ENCODE peak calls at places on chromosome 12, in four cellular contexts. P, L, T and Q are unnamed samples. For H4K20me1, the result is how much of the 10 kb centered on the place peaks cover.

GRCh38 chr12:81416571-81416970 is 338.7 kb downstream of the ACSS3 start:
- DNase-seq in P (no peak), L (no peak), T (no peak), Q (no peak)

GRCh38 chr12:11105546-11105945 is 13.4 kb upstream of the TAS2R43 start:
- DNase-seq in P (no peak), L (no peak), T (no peak), Q (no peak)

GRCh38 chr12:107778383-107779015 is 4.0 kb downstream of the ASCL4 start:
- DNase-seq in P (no peak), L (no peak), T (no peak), Q (no peak)

GRCh38 chr12:5478081-5478706 is 46.3 kb downstream of the NTF3 start:
- DNase-seq in P (no peak), L (no peak), T (no peak), Q (peak)

GRCh38 chr12:123067654-123068053 is 83.2 kb downstream of the PITPNM2 start:
- DNase-seq in P (no peak), L (no peak), T (no peak), Q (no peak)

GRCh38 chr12:89225808-89226368 is 126.4 kb downstream of the DUSP6 start:
- DNase-seq in P (peak), L (peak), T (no peak), Q (peak)

GRCh38 chr12:1662761-1663439 is 28.0 kb upstream of the ADIPOR2 start:
- DNase-seq in P (no peak), L (peak), T (no peak), Q (peak)

GRCh38 chr12:31362759-31363415 is 36.9 kb upstream of the SINHCAF start:
- DNase-seq in P (peak), L (no peak), T (peak), Q (peak)

GRCh38 chr12:68587448-68587873 is 23.2 kb upstream of the RAP1B start:
- DNase-seq in P (no peak), L (no peak), T (peak), Q (no peak)

GRCh38 chr12:121843236-121843982 is 15.2 kb downstream of the HPD start:
- DNase-seq in P (no peak), L (no peak), T (no peak), Q (no peak)

GRCh38 chr12:121837680-121838079 is 21.0 kb downstream of the HPD start:
- DNase-seq in P (no peak), L (peak), T (no peak), Q (no peak)

GRCh38 chr12:121838096-121838495 is 20.6 kb downstream of the HPD start:
- DNase-seq in P (no peak), L (no peak), T (no peak), Q (no peak)

GRCh38 chr12:121839106-121839992 is 19.3 kb downstream of the HPD start:
- DNase-seq in P (peak), L (peak), T (peak), Q (peak)

DNA sequence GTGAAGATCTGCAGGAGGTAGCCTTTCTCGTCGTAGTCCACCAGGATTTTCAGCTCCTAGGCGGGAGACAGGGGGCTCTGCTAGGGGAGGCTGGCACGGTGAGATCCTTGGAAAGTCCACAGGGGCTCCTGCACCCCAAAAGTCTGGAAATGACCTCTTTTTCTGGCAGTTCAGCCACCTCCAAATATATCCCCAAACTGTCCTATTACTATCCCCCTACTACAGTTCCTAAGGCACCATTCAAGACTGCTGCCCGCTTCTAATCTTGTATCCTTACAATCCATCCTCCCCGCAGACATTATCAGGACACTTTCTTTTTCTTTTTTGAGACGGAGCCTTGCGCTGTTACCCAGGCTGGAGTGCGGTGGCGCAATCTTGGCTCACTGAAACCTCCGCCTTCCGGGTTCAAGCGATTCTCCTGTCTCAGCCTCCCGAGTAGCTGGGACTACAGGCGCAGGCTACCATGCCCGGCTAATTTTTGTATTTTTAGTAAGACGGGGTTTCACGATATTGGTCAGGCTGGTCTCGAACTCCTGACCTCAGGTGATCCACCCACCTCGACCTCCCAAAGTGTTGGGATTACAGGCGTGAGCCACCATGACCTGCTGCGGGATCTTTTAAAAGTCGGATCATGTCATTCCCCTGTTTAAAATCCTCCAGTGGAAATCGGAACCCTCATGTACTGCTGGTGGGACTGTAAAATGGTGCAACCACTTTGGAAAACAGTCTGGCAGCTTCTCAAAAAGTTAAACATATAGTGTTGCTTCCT is 18.5 kb downstream of the HPD start:
- DNase-seq in P (no peak), L (no peak), T (no peak), Q (no peak)
- H2AFZ ChIP-seq in P (peak), L (peak), T (peak), Q (peak)

DNA sequence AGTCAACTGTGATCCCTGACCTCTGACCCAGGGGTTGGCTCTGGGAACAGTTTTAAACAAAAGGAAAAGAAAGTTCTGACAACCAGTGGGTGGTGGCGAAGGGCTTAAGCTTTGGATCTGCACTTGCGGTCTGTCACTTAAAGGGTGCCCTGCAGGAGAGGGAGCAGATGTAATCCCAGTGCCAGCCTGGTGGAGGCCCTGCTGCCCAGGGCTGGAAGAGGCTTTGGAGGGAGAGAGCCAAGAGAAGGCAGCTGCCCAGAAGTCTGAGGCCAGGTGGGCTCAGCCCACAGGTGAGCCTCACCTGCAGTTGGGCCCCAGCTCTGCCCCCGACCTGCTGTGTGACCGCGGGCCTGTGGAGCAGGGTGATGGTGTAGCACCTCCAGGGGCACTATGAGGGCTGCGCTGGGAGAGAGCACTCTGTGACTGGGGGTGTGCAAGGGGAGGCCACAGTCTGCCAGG is 19.1 kb downstream of the SH2B3 start:
- DNase-seq in P (no peak), L (no peak), T (no peak), Q (peak)
- H4K20me1 ChIP-seq in P (under half), L (under half), T (under half), Q (under half)

GRCh38 chr12:47744778-47745436 is 13.8 kb downstream of the RAPGEF3 start:
- DNase-seq in P (no peak), L (no peak), T (no peak), Q (peak)
- H3K27ac ChIP-seq in P (no peak), L (no peak), T (no peak), Q (no peak)

GRCh38 chr12:132189378-132190011 is 45.2 kb downstream of the NOC4L start:
- DNase-seq in P (peak), L (peak), T (peak), Q (peak)
- H2AFZ ChIP-seq in P (peak), L (peak), T (peak), Q (peak)

DNA sequence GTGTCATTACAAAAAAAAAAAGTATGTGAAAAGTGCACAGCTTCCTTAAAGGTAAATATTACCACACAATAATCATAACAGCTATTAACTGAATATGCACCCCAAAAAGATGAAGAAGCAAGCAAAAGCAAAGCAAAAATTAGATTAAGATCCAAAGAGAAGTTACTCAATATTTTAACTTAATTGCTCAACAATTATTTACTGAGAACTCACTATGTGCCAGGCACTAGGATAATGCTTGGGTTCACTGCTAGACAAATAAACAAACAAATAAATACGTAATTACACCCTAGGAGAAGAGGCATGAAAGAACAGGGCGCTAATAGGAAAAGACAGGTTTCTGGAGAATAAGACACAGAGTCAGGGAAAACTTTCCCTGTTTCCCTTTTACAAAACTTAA is 33.4 kb downstream of the PPP1R12A start:
- DNase-seq in P (no peak), L (no peak), T (no peak), Q (no peak)
- H4K20me1 ChIP-seq in P (under half), L (under half), T (half or more), Q (under half)

GRCh38 chr12:27221625-27222387 is 22.3 kb upstream of the STK38L start:
- DNase-seq in P (no peak), L (no peak), T (no peak), Q (no peak)
- H3K27ac ChIP-seq in P (no peak), L (no peak), T (no peak), Q (no peak)

DNA sequence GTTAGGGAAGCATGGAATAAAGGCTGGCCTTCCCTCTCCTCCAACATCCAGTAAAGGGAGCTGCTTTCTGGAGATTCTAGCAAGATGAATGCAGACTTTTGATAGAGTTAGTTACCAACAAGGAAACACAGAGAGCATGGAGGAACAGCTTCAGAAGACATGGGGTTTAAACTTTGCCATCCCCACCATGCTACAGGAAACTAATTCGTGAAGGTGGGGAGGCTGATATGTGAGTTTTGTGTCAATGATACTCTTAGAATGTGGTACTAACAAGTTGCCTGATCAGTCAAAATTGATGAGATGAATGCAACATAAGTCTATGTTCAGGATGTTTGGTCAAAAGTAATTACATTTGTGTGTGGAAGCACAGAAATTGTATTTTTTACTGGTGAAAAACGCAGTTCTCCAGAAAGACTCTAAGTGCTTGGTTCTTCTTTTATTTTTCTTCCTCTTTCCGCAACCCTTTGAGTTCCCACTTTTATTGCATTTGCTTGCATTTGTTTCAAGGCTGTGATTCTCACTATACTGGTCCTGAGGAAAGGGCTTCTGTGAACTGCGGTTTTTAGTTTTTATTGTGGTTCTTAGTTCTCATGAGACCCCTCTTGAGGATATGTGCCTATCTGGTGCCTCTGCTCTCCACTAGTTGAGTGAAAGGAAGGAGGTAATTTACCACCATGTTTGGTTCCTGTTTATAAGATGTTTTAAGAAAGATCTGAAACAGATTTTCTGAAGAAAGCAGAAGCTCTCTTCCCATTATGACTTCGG is at the start of gene CLEC4A:
- DNase-seq in P (no peak), L (no peak), T (no peak), Q (no peak)
- H2AFZ ChIP-seq in P (no peak), L (no peak), T (peak), Q (no peak)

DNA sequence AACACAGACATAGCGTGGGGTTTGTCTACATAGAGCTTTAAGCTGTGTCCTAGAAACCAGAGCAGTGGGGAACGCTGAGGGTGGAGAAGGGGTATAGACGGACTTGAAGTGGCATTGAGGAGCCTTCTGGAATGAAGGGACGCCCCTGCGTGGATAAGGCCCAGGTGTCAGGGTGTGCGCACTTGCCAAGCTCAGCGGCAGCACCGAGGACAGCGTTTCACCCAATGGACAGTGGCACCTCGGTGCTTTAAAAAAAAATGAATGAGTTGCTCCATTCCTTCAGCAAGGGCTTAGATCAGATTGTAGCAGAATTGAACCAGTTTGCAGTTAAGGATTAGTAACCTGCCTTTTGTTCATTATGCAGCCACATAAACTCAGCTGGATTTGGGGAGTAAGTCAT is 33.6 kb upstream of the MMP17 start:
- DNase-seq in P (no peak), L (no peak), T (no peak), Q (no peak)
- H4K20me1 ChIP-seq in P (under half), L (under half), T (under half), Q (under half)

GRCh38 chr12:99195474-99195873 is 452.1 kb upstream of the GARIN6 start:
- DNase-seq in P (no peak), L (no peak), T (no peak), Q (peak)
- H3K27ac ChIP-seq in P (no peak), L (no peak), T (no peak), Q (peak)